ENCODE peak calls at places on chromosome 22, in five cellular contexts. K is A549, P is transverse colon, Q is ovary, J is stomach. A is an unnamed sample.

GRCh38 chr22:40819741-40820140 is 595 bp upstream of the SLC25A17 start:
- DNase-seq in K (no peak), P (no peak), Q (no peak), J (no peak), A (no peak)

GRCh38 chr22:47367993-47368945 is 605.8 kb downstream of the TBC1D22A start:
- DNase-seq in K (no peak), P (no peak), Q (no peak), J (peak), A (peak)

GRCh38 chr22:46852771-46853170 is 90.3 kb downstream of the TBC1D22A start:
- DNase-seq in K (no peak), P (no peak), Q (no peak), J (no peak), A (no peak)

GRCh38 chr22:49765951-49766350 is 61.7 kb downstream of the BRD1 start:
- DNase-seq in K (no peak), P (peak), Q (peak), J (peak), A (no peak)

GRCh38 chr22:45970709-45971388 is 6.1 kb downstream of the WNT7B start:
- DNase-seq in K (no peak), P (no peak), Q (no peak), J (no peak), A (no peak)

GRCh38 chr22:50531546-50532352 is 1.9 kb upstream of the TYMP start:
- DNase-seq in K (no peak), P (peak), Q (peak), J (peak), A (peak)

GRCh38 chr22:45757068-45757467 is 85.4 kb downstream of the ATXN10 start:
- DNase-seq in K (no peak), P (no peak), Q (peak), J (no peak), A (no peak)

GRCh38 chr22:35604671-35605457 is 12.3 kb downstream of the MB start:
- DNase-seq in K (no peak), P (no peak), Q (no peak), J (no peak), A (no peak)

GRCh38 chr22:46779651-46780050 is 17.2 kb downstream of the TBC1D22A start:
- DNase-seq in K (no peak), P (no peak), Q (no peak), J (no peak), A (peak)

GRCh38 chr22:21103633-21104032 is 57.9 kb downstream of the LRRC74B start:
- DNase-seq in K (no peak), P (no peak), Q (no peak), J (no peak), A (no peak)

GRCh38 chr22:35219012-35219411 is 38.3 kb upstream of the HMGXB4 start:
- DNase-seq in K (peak), P (no peak), Q (no peak), J (no peak), A (no peak)

GRCh38 chr22:49767355-49768062 is 60.2 kb downstream of the BRD1 start:
- DNase-seq in K (peak), P (peak), Q (peak), J (no peak), A (no peak)

GRCh38 chr22:20432244-20432686 is 5.4 kb downstream of the SCARF2 start:
- DNase-seq in K (no peak), P (no peak), Q (no peak), J (no peak), A (peak)

GRCh38 chr22:46239261-46240048 is 10.6 kb downstream of the CDPF1 start:
- DNase-seq in K (no peak), P (no peak), Q (no peak), J (no peak), A (peak)

GRCh38 chr22:45804986-45805325 is 133.3 kb downstream of the ATXN10 start:
- DNase-seq in K (peak), P (no peak), Q (no peak), J (no peak), A (no peak)

GRCh38 chr22:41301085-41302015 is at the start of gene ZC3H7B:
- DNase-seq in K (peak), P (peak), Q (peak), J (peak), A (peak)

GRCh38 chr22:19887251-19887985 is 32.7 kb upstream of the GNB1L start:
- DNase-seq in K (no peak), P (no peak), Q (no peak), J (no peak), A (peak)

GRCh38 chr22:20904008-20904979 is 12.9 kb upstream of the CRKL start:
- DNase-seq in K (peak), P (no peak), Q (no peak), J (no peak), A (no peak)

GRCh38 chr22:20268350-20269012 is 363 bp upstream of the RTN4R start:
- DNase-seq in K (peak), P (peak), Q (peak), J (peak), A (no peak)

GRCh38 chr22:17741866-17742527 is 32.3 kb downstream of the BID start:
- DNase-seq in K (no peak), P (no peak), Q (no peak), J (no peak), A (no peak)
- TF ChIP-seq EP300 in K (no peak), P (no peak), Q (no peak), J (no peak), A (no peak)

GRCh38 chr22:27545071-27545470 is 256.5 kb downstream of the MN1 start:
- DNase-seq in K (no peak), P (no peak), Q (no peak), J (no peak), A (no peak)
- TF ChIP-seq EP300 in K (no peak), P (no peak), Q (no peak), J (no peak), A (no peak)

DNA sequence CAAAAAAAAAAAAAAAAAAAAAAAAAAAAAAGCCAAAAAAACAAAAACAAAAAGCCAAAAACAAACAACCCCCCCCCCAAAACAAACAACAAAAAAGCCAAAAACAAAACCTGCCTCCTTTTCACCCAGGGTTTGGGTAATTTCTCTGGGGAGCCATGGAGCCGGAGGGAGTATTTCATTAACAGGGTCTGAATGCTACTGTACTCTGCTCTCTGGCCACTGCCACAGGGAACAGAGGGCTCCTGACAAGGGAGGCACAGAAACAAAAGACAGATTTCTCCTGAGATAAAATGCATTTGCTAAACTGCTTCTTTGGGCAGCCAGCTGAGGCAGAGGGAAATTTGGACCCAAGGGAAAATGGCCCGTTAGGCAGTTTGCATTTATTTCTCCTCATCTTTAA is 266.0 kb upstream of the SYN3 start:
- DNase-seq in K (no peak), P (no peak), Q (no peak), J (no peak), A (no peak)
- TF ChIP-seq EP300 in K (no peak), P (no peak), Q (no peak), J (no peak), A (no peak)

DNA sequence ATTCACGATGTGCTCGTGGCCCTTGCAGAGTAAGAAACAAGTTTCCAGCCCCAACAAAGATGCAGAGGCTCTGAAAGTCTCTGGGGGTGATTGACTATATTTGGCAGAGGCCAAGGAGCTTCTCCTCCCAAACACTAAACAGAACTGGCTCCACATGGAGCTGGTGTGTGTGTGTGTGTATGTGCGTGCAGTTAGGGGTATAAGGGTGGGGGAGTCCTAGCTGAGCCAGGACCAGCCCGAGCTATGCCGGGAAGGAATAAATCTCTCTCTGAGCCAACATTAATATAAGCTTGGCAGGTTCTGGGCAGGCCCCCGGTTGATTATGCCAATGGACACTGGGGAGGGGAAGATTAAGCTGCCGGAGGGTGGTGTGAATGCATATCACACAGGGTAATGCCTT is 324.1 kb downstream of the MIAT start:
- DNase-seq in K (no peak), P (peak), Q (peak), J (no peak), A (no peak)
- TF ChIP-seq EP300 in K (no peak), P (peak), Q (no peak), J (no peak), A (no peak)

GRCh38 chr22:29979645-29980303 is 96.8 kb downstream of the MTMR3 start:
- DNase-seq in K (no peak), P (no peak), Q (no peak), J (no peak), A (no peak)
- TF ChIP-seq EP300 in K (no peak), P (no peak), Q (no peak), J (no peak), A (no peak)

DNA sequence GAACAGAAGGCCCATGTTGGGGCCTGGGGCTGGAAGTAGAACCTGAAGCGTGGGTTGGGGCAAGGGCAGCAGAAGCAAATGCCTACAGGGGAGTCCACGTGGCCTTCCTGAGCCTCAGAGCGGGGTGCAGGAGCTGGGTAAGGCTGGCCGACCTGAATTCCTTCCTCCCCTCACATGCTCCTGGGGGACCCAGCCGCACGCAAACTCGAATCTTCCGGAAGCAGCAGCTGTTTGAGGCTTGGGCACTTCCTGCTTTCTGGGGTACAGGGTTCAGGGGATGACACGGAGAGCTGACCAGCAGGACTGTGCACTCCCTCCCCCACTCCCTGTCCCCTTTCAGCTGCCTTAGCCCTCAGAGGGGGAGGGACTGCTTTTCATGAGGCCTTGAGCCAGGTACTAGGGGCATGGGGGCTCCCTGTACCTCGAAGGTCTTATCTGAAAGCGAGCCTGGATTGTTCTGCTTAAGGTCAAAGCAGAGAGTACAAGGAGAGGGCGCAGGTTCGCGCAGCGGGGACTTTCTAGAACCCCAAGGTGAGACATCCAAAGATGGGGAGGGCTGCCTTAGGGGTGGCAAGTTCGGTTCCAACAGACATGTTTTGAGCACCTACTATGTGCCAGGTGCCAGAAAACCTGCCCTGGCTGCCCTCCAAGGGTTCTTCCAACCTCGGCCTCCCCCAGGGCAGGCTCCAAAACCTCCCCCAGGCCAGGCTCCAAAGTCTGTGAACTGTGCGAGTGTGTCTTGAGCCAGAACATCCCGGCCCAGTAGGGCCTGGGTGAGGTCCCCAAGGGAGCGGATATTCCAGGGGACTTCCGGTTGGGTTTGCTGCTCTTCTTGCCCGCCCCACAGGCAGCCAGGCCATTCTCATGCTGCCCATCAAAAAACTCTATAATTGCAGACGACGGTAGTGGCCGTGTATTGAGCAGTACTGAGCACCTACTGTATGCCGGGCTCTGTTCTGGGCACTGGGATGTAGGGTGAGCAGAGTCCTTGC is 1.7 kb downstream of the NCF4 start:
- DNase-seq in K (no peak), P (peak), Q (no peak), J (peak), A (no peak)
- TF ChIP-seq EP300 in K (no peak), P (no peak), Q (no peak), J (no peak), A (no peak)

DNA sequence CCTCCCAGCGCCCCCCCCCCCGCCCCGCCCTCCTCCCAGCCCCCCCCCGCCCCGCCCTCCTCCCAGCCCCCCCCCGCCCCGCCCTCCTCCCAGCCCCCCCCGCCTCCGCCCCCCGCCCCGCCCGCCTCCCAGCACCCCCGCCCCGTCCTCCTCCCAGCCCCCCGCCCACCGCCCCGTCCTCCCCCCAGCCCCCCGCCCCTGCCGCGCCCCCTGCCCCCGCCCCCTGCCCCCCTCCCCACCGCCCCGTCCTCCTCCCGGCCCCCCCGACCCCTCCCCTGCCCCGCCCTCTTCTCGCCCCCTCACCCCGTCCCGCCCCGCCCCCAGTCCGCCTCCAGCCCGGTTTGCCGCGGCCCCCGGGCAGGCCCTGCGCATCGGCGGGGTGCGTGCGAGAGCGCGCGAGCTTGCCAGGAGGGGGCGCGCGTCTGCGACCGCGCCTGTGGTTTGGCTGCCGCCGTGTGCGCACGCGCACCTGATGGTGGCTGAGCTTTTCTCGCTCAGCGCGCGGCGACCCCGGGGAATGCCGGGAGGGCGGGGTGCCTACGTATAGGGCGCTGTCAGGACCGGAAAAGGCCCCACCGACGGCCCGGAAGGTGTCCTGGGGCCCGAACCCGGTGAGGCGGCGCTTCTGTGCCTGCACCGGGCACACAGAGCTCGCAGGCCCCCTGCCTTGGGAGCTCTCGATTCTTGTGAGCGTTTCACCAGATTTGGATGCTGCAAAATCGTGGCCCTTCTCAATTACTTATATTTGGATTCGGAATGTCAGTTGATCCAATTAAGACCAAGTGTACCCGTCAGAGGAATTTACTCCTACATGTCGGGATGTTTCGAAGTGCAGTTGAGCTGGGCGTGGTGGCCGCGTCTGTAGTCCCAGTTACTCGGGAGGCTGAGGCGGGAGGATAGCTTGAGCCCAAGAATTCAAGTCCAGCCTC is 501 bp upstream of the TTLL12 start:
- DNase-seq in K (peak), P (peak), Q (peak), J (peak), A (peak)
- TF ChIP-seq EP300 in K (no peak), P (peak), Q (peak), J (no peak), A (peak)

DNA sequence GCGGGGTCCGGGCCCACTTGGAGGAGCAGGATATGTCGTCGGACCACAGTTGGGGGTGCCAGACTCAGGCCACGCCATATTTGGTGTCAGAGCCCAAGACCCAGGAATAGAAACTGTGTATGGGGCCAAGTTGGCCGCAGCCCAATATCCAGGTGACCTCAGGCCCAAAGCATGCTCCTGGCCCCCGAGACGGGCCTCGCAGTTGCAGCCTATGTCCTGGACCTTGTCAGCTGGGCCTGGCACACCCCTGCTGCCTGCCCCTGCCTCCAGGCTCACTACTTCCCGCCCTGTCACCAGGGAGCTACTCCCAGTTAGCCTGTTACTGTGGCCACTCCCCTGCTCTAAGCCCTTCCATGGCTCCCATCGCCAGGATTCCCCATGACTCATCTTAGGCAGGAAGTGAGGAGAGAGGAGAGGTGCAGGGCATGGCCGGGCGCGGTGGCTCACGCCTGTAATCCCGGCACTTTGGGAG is 23.1 kb downstream of the A4GALT start:
- DNase-seq in K (peak), P (peak), Q (no peak), J (peak), A (no peak)
- TF ChIP-seq EP300 in K (no peak), P (peak), Q (no peak), J (peak), A (no peak)

A was measured in suprapubic skin.